ENCODE peak calls at places on chromosomes 3 and 15, in four cellular contexts. L is GM12878, O is HepG2, F is K562. T is an unnamed sample.

GRCh38 chr3:147816770-147817169 is 407.6 kb downstream of the ZIC1 start:
- DNase-seq in L (no peak), O (no peak), F (no peak), T (no peak)

GRCh38 chr3:177906573-177907229 is 629.5 kb upstream of the KCNMB2 start:
- DNase-seq in L (no peak), O (no peak), F (no peak), T (no peak)

GRCh38 chr3:46866720-46867549 is 3.7 kb upstream of the MYL3 start:
- DNase-seq in L (no peak), O (peak; percentile 39), F (peak; percentile 80), T (no peak)

GRCh38 chr15:65192016-65192415 is 6.9 kb upstream of the CLPX start:
- DNase-seq in L (no peak), O (peak; percentile 55), F (peak; percentile 22), T (no peak)

GRCh38 chr15:76973906-76974305 is 21.0 kb upstream of the PSTPIP1 start:
- DNase-seq in L (no peak), O (no peak), F (no peak), T (no peak)

GRCh38 chr3:133937061-133937686 is 41.5 kb upstream of the RAB6B start:
- DNase-seq in L (no peak), O (no peak), F (no peak), T (peak; percentile 37)

GRCh38 chr3:6799264-6799915 is 61.5 kb upstream of the GRM7 start:
- DNase-seq in L (no peak), O (peak; percentile 23), F (peak; percentile 75), T (no peak)

GRCh38 chr3:158773845-158774542 is 27.9 kb upstream of the MFSD1 start:
- DNase-seq in L (no peak), O (no peak), F (no peak), T (no peak)

GRCh38 chr3:135248217-135248616 is 453.2 kb downstream of the EPHB1 start:
- DNase-seq in L (no peak), O (no peak), F (no peak), T (no peak)

GRCh38 chr3:111531446-111531845 is 10.6 kb upstream of the CD96 start:
- DNase-seq in L (no peak), O (no peak), F (no peak), T (no peak)
- TF ChIP-seq HDAC2 in L (no peak), O (no peak), F (no peak), T (no peak)

DNA sequence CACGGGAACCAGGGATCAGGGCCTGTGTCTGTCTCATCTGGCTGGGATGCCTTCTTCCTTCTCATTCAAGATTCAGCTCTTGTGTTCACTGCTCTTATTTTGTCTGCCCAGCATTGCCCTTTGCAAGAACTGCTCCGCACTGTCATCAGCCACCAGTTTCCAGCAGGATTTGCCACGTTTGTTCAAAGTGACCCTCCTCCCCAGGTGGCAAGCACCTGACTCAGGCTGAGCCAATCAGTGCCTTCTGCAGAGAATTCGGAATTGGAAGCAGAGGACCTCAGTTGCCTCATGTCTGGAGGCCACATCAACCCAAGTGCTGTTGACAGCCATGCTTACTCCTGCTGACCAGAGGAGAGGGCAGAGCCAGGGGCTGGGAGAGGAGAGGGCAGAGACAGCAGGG is 124.5 kb downstream of the SMAD6 start:
- DNase-seq in L (no peak), O (no peak), F (no peak), T (no peak)
- TF ChIP-seq SRF in L (no peak), O (no peak), F (no peak), T (no peak)

GRCh38 chr3:74033366-74033765 is 408.6 kb upstream of the PDZRN3 start:
- DNase-seq in L (no peak), O (no peak), F (no peak), T (no peak)
- TF ChIP-seq HDAC2 in L (no peak), O (no peak), F (no peak), T (no peak)

GRCh38 chr3:111210003-111210699 is 138.5 kb downstream of the NECTIN3 start:
- DNase-seq in L (no peak), O (no peak), F (no peak), T (no peak)
- TF ChIP-seq SRF in L (no peak), O (no peak), F (no peak), T (no peak)

GRCh38 chr3:29183346-29184087 is 97.4 kb upstream of the RBMS3 start:
- DNase-seq in L (no peak), O (no peak), F (no peak), T (no peak)

GRCh38 chr3:29185706-29186105 is 95.2 kb upstream of the RBMS3 start:
- DNase-seq in L (no peak), O (no peak), F (no peak), T (no peak)

GRCh38 chr3:29178809-29179793 is 101.8 kb upstream of the RBMS3 start:
- DNase-seq in L (no peak), O (no peak), F (no peak), T (no peak)

GRCh38 chr3:29181149-29181780 is 99.6 kb upstream of the RBMS3 start:
- DNase-seq in L (peak; percentile 19), O (peak; percentile 17), F (no peak), T (no peak)

GRCh38 chr3:29181872-29182271 is 99.0 kb upstream of the RBMS3 start:
- DNase-seq in L (no peak), O (no peak), F (no peak), T (no peak)
- TF ChIP-seq HDAC2 in L (no peak), O (no peak), F (no peak), T (no peak)

T was measured in H1.